ENCODE peak calls at places on chromosomes 4 and X, in seven cellular contexts. C, O, H, M, E, Y and V are unnamed samples.

GRCh38 chrX:34503119-34503518 is 154.0 kb downstream of the TMEM47 start:
- DNase-seq in C (no peak), O (no peak), H (no peak), M (no peak), E (no peak), Y (no peak), V (no peak)

GRCh38 chr4:54322817-54323417 is 93.8 kb downstream of the PDGFRA start:
- DNase-seq in C (peak; percentile 74), O (peak; percentile 17), H (peak; percentile 77), M (peak; percentile 47), E (peak; percentile 5), Y (peak; percentile 74), V (peak; percentile 31)

GRCh38 chr4:111464251-111465045 is 680.8 kb upstream of the FAM241A start:
- DNase-seq in C (no peak), O (no peak), H (no peak), M (no peak), E (no peak), Y (no peak), V (no peak)

GRCh38 chr4:89305028-89305427 is 2.6 kb downstream of the GPRIN3 start:
- DNase-seq in C (no peak), O (no peak), H (no peak), M (no peak), E (no peak), Y (no peak), V (no peak)

GRCh38 chr4:159677521-159677920 is 574.6 kb downstream of the RAPGEF2 start:
- DNase-seq in C (no peak), O (no peak), H (no peak), M (peak; percentile 27), E (no peak), Y (no peak), V (no peak)

GRCh38 chr4:143773998-143774898 is 73.8 kb upstream of the FREM3 start:
- DNase-seq in C (peak; percentile 65), O (peak; percentile 27), H (peak; percentile 45), M (peak; percentile 71), E (no peak), Y (peak; percentile 53), V (peak; percentile 21)

GRCh38 chr4:149959391-149959790 is 118.9 kb upstream of the DCLK2 start:
- DNase-seq in C (no peak), O (no peak), H (no peak), M (no peak), E (no peak), Y (no peak), V (no peak)

GRCh38 chr4:182548156-182548555 is 305.0 kb downstream of the TENM3 start:
- DNase-seq in C (no peak), O (no peak), H (no peak), M (no peak), E (no peak), Y (no peak), V (no peak)

GRCh38 chr4:88817740-88818139 is 120.1 kb upstream of the NAP1L5 start:
- DNase-seq in C (no peak), O (no peak), H (no peak), M (no peak), E (no peak), Y (no peak), V (no peak)